ENCODE peak calls at places on chromosomes 12 and 14, in nine cellular contexts. B, D, X, Z, T, I, R, V and Q are unnamed samples.

GRCh38 chr12:42695490-42695995 is 106.0 kb upstream of the PRICKLE1 start:
- DNase-seq in B (no peak), D (no peak), X (no peak), Z (no peak), T (no peak), I (no peak), R (no peak), V (no peak), Q (no peak)

GRCh38 chr12:58540480-58541299 is 379.6 kb downstream of the LRIG3 start:
- DNase-seq in B (peak), D (peak), X (peak), Z (peak), T (peak), I (peak), R (peak), V (peak), Q (peak)

GRCh38 chr12:122967151-122967550 is 888 bp upstream of the ABCB9 start:
- DNase-seq in B (no peak), D (no peak), X (no peak), Z (no peak), T (no peak), I (no peak), R (no peak), V (no peak), Q (no peak)

GRCh38 chr14:24147761-24148428 is 597 bp downstream of the RNF31 start:
- DNase-seq in B (no peak), D (no peak), X (no peak), Z (no peak), T (no peak), I (no peak), R (peak), V (no peak), Q (peak)

GRCh38 chr12:116879509-116880212 is 1.6 kb downstream of the HRK start:
- DNase-seq in B (no peak), D (no peak), X (no peak), Z (peak), T (no peak), I (peak), R (no peak), V (peak), Q (no peak)

GRCh38 chr12:14845350-14845750 is 2.0 kb upstream of the ART4 start:
- DNase-seq in B (peak), D (peak), X (peak), Z (no peak), T (no peak), I (peak), R (no peak), V (peak), Q (peak)

GRCh38 chr12:122874081-122874480 is 21.8 kb downstream of the VPS37B start:
- DNase-seq in B (peak), D (no peak), X (no peak), Z (no peak), T (no peak), I (no peak), R (no peak), V (no peak), Q (no peak)

GRCh38 chr14:24270537-24271133 is 762 bp downstream of the RABGGTA start:
- DNase-seq in B (no peak), D (no peak), X (no peak), Z (no peak), T (no peak), I (no peak), R (no peak), V (no peak), Q (no peak)

GRCh38 chr12:132600048-132601032 is 10.0 kb downstream of the LRCOL1 start:
- DNase-seq in B (peak), D (peak), X (no peak), Z (peak), T (no peak), I (peak), R (peak), V (peak), Q (peak)

GRCh38 chr14:68942281-68943035 is 36.6 kb downstream of the ACTN1 start:
- DNase-seq in B (no peak), D (no peak), X (no peak), Z (no peak), T (no peak), I (no peak), R (no peak), V (no peak), Q (no peak)

GRCh38 chr12:68804654-68805591 is 3.1 kb upstream of the MDM2 start:
- DNase-seq in B (no peak), D (no peak), X (no peak), Z (no peak), T (no peak), I (no peak), R (no peak), V (no peak), Q (no peak)

GRCh38 chr12:104718581-104718980 is 239.5 kb downstream of the SLC41A2 start:
- DNase-seq in B (no peak), D (no peak), X (peak), Z (no peak), T (no peak), I (peak), R (no peak), V (peak), Q (peak)

GRCh38 chr14:62081012-62081612 is 318.9 kb downstream of the SNAPC1 start:
- DNase-seq in B (no peak), D (no peak), X (no peak), Z (no peak), T (no peak), I (no peak), R (no peak), V (peak), Q (no peak)

GRCh38 chr14:72129283-72129682 is 197.1 kb downstream of the RGS6 start:
- DNase-seq in B (no peak), D (no peak), X (no peak), Z (no peak), T (no peak), I (no peak), R (peak), V (no peak), Q (no peak)

GRCh38 chr12:70449758-70450341 is 83.8 kb downstream of the KCNMB4 start:
- DNase-seq in B (no peak), D (no peak), X (no peak), Z (no peak), T (no peak), I (no peak), R (no peak), V (no peak), Q (no peak)

GRCh38 chr12:27970391-27970980 is 2.0 kb downstream of the PTHLH start:
- DNase-seq in B (peak), D (no peak), X (no peak), Z (peak), T (no peak), I (peak), R (no peak), V (no peak), Q (peak)

GRCh38 chr12:27969011-27969900 is 3.3 kb downstream of the PTHLH start:
- DNase-seq in B (peak), D (no peak), X (no peak), Z (peak), T (no peak), I (peak), R (no peak), V (no peak), Q (peak)

GRCh38 chr12:27970981-27971489 is 1.5 kb downstream of the PTHLH start:
- DNase-seq in B (no peak), D (no peak), X (no peak), Z (no peak), T (no peak), I (peak), R (no peak), V (peak), Q (peak)

GRCh38 chr12:27971606-27972005 is 927 bp downstream of the PTHLH start:
- DNase-seq in B (no peak), D (no peak), X (no peak), Z (no peak), T (no peak), I (no peak), R (no peak), V (no peak), Q (peak)

DNA sequence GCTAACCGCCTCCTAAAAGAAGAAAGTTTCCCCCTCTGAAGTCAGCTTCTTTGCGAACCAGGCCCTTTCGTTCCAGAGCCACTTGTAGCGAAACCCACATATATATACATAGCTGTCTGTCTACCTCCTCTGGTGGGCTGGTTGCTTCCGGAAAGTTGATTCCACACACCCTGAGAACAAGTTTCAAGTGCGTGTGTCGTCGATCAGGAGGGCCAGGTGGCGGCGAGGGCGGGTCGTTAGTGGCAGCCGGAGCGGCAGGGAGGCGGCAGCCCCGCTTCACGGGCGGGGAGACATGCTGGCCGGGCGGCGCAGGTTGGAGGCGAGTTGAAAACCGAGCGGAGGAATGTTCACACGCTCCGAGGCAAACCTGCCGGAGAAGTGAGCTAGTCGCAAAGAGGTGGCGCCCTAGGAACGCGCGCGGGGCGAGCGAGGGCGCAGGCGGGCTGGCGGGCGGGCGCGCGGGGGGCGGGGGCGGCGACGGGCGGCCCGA is 2.6 kb downstream of the PTHLH start:
- DNase-seq in B (no peak), D (peak), X (no peak), Z (peak), T (peak), I (peak), R (peak), V (peak), Q (peak)
- H3K4me3 ChIP-seq in B (peak), D (peak), X (peak), Z (peak), T (peak), I (peak), R (peak), V (no peak), Q (peak)

GRCh38 chr12:48818831-48819590 is 715 bp downstream of the CACNB3 start:
- DNase-seq in B (no peak), D (no peak), X (no peak), Z (no peak), T (no peak), I (no peak), R (no peak), V (no peak), Q (no peak)
- TF ChIP-seq CTCF in B (no peak), D (no peak), X (peak), Z (no peak), T (no peak), I (peak), R (peak), V (no peak), Q (peak)

GRCh38 chr12:108815369-108815768 is 42.0 kb downstream of the SSH1 start:
- DNase-seq in B (no peak), D (no peak), X (no peak), Z (no peak), T (no peak), I (no peak), R (no peak), V (no peak), Q (no peak)

GRCh38 chr12:108816652-108817335 is 40.6 kb downstream of the SSH1 start:
- DNase-seq in B (no peak), D (peak), X (no peak), Z (no peak), T (no peak), I (no peak), R (no peak), V (peak), Q (no peak)

GRCh38 chr12:108814462-108815211 is 42.7 kb downstream of the SSH1 start:
- DNase-seq in B (no peak), D (peak), X (no peak), Z (no peak), T (no peak), I (no peak), R (no peak), V (no peak), Q (no peak)

GRCh38 chr12:108817909-108818308 is 39.5 kb downstream of the SSH1 start:
- DNase-seq in B (no peak), D (no peak), X (no peak), Z (no peak), T (no peak), I (no peak), R (no peak), V (no peak), Q (no peak)

DNA sequence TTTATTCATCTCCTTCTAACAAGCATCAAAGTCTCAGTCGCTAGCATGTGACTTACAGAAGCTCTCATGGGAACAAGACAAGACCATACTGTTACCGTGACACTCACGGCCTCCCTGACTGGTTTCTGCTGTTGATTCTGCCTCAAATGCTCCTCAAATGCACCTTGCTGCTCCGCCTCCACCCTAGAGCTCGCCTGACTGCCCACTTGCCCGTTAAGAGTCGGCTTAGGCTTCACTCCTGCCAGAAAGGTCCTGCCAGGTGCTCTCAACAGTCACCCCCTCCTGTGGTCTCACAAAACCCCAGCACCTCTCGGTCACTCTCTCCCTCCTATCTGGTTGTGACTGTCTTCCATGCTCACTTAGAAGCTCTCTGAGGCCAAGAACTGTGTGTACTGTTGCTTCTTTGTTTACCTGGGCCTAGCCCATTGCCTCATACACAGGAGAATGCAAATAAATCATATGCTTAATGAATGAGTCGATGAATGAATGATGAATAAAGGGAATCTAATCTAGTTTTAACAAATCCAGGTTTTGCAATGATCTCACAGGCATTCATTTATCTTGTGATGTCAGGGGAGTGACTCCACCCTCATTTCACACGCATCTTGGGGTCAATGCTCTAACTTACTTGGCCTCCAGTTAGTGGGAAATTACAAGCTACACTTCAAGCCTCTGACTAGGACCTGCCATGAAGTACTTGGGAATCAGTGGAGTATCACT is 41.3 kb downstream of the SSH1 start:
- DNase-seq in B (no peak), D (no peak), X (no peak), Z (no peak), T (no peak), I (no peak), R (no peak), V (no peak), Q (no peak)
- H3K4me3 ChIP-seq in B (no peak), D (no peak), X (no peak), Z (no peak), T (no peak), I (no peak), R (no peak), V (no peak), Q (no peak)

GRCh38 chr12:24270464-24270863 is 321.0 kb upstream of the SOX5 start:
- DNase-seq in B (no peak), D (no peak), X (no peak), Z (no peak), T (no peak), I (no peak), R (no peak), V (no peak), Q (no peak)

GRCh38 chr12:24270965-24271364 is 321.5 kb upstream of the SOX5 start:
- DNase-seq in B (no peak), D (no peak), X (no peak), Z (no peak), T (no peak), I (no peak), R (no peak), V (no peak), Q (no peak)

GRCh38 chr12:24266982-24267381 is 317.5 kb upstream of the SOX5 start:
- DNase-seq in B (no peak), D (no peak), X (no peak), Z (no peak), T (no peak), I (no peak), R (no peak), V (no peak), Q (no peak)

DNA sequence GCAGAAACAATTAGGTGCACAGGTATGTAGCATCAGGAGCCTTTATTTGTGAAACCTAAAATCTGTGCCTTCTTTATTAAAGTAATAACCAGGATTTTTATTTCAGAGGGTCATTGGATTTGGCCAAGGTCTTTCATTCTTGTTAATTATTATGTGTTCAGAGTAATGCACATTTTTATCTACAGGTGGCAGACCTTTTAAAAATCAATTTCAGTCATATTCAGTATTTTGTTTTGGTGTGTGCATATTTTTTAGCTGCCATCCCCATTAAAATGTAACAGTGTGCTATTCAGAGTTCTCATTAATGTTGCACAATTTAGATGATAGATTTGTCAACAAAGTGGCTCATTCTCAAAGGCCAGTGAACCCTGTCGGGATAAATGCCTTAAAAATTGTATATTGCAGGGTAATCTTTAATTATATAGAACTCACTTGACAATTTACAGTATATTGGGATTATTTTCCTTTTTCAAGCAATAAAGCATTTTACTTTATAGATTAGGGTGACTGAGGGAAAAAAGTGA is 319.3 kb upstream of the SOX5 start:
- DNase-seq in B (no peak), D (no peak), X (no peak), Z (no peak), T (no peak), I (no peak), R (no peak), V (no peak), Q (no peak)
- TF ChIP-seq CTCF in B (no peak), D (no peak), X (no peak), Z (no peak), T (no peak), I (no peak), R (no peak), V (no peak), Q (peak)

DNA sequence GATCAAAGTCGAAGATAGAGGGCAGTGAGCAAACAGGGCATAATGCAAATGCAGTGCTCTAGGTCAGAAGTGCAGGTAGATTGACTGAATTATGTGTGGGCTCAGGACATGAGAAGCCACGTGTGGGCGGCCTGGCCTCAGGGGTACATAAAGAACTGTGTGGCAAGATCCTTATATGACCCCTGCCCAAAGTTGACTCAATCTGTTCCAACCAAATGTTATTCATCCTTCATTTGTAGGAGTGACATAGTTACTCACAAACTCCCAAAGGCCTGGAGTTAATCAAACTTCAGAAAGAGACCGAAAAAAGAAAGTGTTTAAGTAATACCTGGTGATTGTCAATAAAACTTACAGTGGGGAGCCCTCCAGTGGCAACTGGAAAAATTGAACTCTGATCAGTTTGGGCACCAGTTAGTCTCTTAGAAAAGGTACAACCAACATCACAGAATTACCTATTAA is 150.4 kb upstream of the FAR2 start:
- DNase-seq in B (no peak), D (no peak), X (peak), Z (peak), T (no peak), I (peak), R (no peak), V (peak), Q (peak)
- H3K4me3 ChIP-seq in B (no peak), D (no peak), X (no peak), Z (no peak), T (no peak), I (no peak), R (no peak), V (no peak), Q (no peak)

GRCh38 chr12:51976376-51977160 is 25.1 kb downstream of the ACVR1B start:
- DNase-seq in B (no peak), D (no peak), X (no peak), Z (no peak), T (peak), I (peak), R (no peak), V (no peak), Q (peak)

GRCh38 chr12:51984657-51985056 is 22.1 kb upstream of the TAMALIN start:
- DNase-seq in B (no peak), D (peak), X (no peak), Z (no peak), T (peak), I (no peak), R (no peak), V (no peak), Q (no peak)

GRCh38 chr12:51980051-51980808 is 26.5 kb upstream of the TAMALIN start:
- DNase-seq in B (peak), D (peak), X (peak), Z (peak), T (peak), I (peak), R (peak), V (peak), Q (peak)

GRCh38 chr12:51977320-51977753 is 25.8 kb downstream of the ACVR1B start:
- DNase-seq in B (no peak), D (no peak), X (no peak), Z (no peak), T (peak), I (no peak), R (no peak), V (no peak), Q (peak)

GRCh38 chr12:51980809-51981127 is 26.0 kb upstream of the TAMALIN start:
- DNase-seq in B (no peak), D (no peak), X (no peak), Z (no peak), T (peak), I (no peak), R (no peak), V (no peak), Q (no peak)
- TF ChIP-seq CTCF in B (no peak), D (no peak), X (no peak), Z (no peak), T (no peak), I (no peak), R (no peak), V (no peak), Q (no peak)

GRCh38 chr14:32703246-32703645 is 235.4 kb upstream of the NPAS3 start:
- DNase-seq in B (no peak), D (no peak), X (peak), Z (no peak), T (no peak), I (peak), R (no peak), V (no peak), Q (peak)
- H3K4me3 ChIP-seq in B (no peak), D (no peak), X (no peak), Z (no peak), T (peak), I (no peak), R (no peak), V (no peak), Q (no peak)

DNA sequence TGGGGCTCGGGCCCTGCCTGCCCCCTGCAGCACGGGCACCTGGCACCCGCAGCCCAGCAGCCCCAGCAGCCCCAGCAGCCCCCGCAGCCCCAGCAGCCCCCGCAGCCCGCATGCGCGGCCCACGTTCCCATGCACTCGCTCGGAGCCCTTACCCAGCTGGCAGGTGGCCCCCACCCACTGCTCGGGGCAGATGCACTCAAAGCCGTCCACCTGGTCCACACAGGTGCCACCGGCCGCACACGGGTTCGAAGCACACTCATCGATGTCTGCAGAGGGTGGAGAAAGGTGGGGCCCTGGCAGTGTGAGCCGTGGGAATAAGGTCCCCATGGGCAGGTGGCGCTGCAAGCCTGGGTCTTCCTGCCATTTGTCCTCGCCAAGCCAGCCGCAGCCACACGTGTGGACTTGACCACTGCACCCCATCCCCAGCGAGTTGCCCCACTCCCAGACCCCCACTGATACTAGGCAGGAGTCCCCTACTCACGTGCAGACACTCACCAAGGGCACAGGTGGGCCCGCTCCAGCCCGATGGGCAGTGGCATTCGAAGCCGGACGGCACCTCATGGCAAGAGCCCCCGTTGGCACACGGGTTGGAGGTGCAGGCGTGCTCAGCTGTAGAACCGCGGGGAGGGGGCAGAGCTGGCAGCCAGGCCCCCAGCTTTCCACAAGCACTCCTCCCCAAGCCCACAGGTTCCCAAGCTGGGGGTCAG is 17.3 kb downstream of the JAG2 start:
- DNase-seq in B (no peak), D (no peak), X (no peak), Z (peak), T (no peak), I (no peak), R (peak), V (no peak), Q (no peak)
- TF ChIP-seq CTCF in B (no peak), D (no peak), X (no peak), Z (no peak), T (no peak), I (no peak), R (no peak), V (no peak), Q (no peak)

GRCh38 chr12:7061138-7061537 is 620 bp downstream of the C1S start:
- DNase-seq in B (peak), D (no peak), X (no peak), Z (no peak), T (no peak), I (no peak), R (no peak), V (no peak), Q (no peak)
- H3K4me3 ChIP-seq in B (peak), D (peak), X (peak), Z (peak), T (peak), I (no peak), R (peak), V (no peak), Q (peak)